ENCODE peak calls at places on chromosomes 6 and 20, in four cellular contexts. Z is GM23248, J is neural progenitor cell, H is MM.1S. S is an unnamed sample.

GRCh38 chr20:24492698-24493097 is 23.3 kb downstream of the SYNDIG1 start:
- DNase-seq in Z (no peak), J (no peak), H (no peak), S (no peak)

GRCh38 chr6:156396068-156396771 is 381.0 kb upstream of the ARID1B start:
- DNase-seq in Z (no peak), J (no peak), H (peak; percentile 78), S (no peak)

GRCh38 chr20:1034420-1034799 is 32.3 kb upstream of the RSPO4 start:
- DNase-seq in Z (peak; percentile 12), J (no peak), H (no peak), S (no peak)

GRCh38 chr6:161407581-161407980 is 133.7 kb upstream of the AGPAT4 start:
- DNase-seq in Z (peak; percentile 69), J (peak; percentile 31), H (peak; percentile 45), S (peak; percentile 48)

GRCh38 chr6:143482593-143482992 is 28.9 kb downstream of the FUCA2 start:
- DNase-seq in Z (peak; percentile 33), J (no peak), H (no peak), S (peak; percentile 8)

GRCh38 chr6:40582892-40583291 is 4.3 kb downstream of the LRFN2 start:
- DNase-seq in Z (no peak), J (no peak), H (no peak), S (no peak)

GRCh38 chr6:112033824-112034223 is 20.1 kb upstream of the CCN6 start:
- DNase-seq in Z (no peak), J (no peak), H (no peak), S (no peak)

GRCh38 chr6:121940728-121941127 is 458.7 kb upstream of the HSF2 start:
- DNase-seq in Z (no peak), J (no peak), H (no peak), S (no peak)

GRCh38 chr6:169723991-169724553 is at the start of gene PHF10:
- DNase-seq in Z (peak; percentile 62), J (peak; percentile 91), H (no peak), S (no peak)

GRCh38 chr6:98835149-98836024 is 1.0 kb downstream of the POU3F2 start:
- DNase-seq in Z (no peak), J (peak; percentile 69), H (peak; percentile 12), S (no peak)

GRCh38 chr20:37922016-37922415 is 19.1 kb downstream of the VSTM2L start:
- DNase-seq in Z (no peak), J (no peak), H (no peak), S (no peak)

GRCh38 chr6:157985378-157986155 is 3.9 kb downstream of the SYNJ2 start:
- DNase-seq in Z (no peak), J (no peak), H (no peak), S (no peak)

GRCh38 chr6:136599324-136600011 is 49.2 kb upstream of the MAP7 start:
- DNase-seq in Z (no peak), J (no peak), H (no peak), S (no peak)

GRCh38 chr20:3785240-3786125 is 1.1 kb downstream of the CENPB start:
- DNase-seq in Z (peak; percentile 61), J (peak; percentile 28), H (no peak), S (peak; percentile 36)

GRCh38 chr20:47576516-47577033 is 74.9 kb downstream of the NCOA3 start:
- DNase-seq in Z (peak; percentile 74), J (peak; percentile 32), H (peak; percentile 71), S (peak; percentile 93)

GRCh38 chr20:625360-625932 is 15.3 kb upstream of the TCF15 start:
- DNase-seq in Z (no peak), J (no peak), H (no peak), S (no peak)

GRCh38 chr20:15654208-15654649 is 919.0 kb downstream of the KIF16B start:
- DNase-seq in Z (peak; percentile 58), J (peak; percentile 74), H (peak; percentile 82), S (peak; percentile 87)

GRCh38 chr6:24540197-24540596 is 45.4 kb downstream of the ALDH5A1 start:
- DNase-seq in Z (no peak), J (no peak), H (no peak), S (peak; percentile 29)

GRCh38 chr6:68364276-68364785 is 270.8 kb upstream of the ADGRB3 start:
- DNase-seq in Z (no peak), J (no peak), H (no peak), S (no peak)

GRCh38 chr6:31362751-31363150 is 5.8 kb upstream of the HLA-B start:
- DNase-seq in Z (no peak), J (no peak), H (no peak), S (no peak)

GRCh38 chr6:31363809-31364208 is 6.8 kb upstream of the HLA-B start:
- DNase-seq in Z (no peak), J (no peak), H (no peak), S (no peak)

GRCh38 chr6:31368461-31368860 is 11.5 kb upstream of the HLA-B start:
- DNase-seq in Z (no peak), J (no peak), H (no peak), S (no peak)

GRCh38 chr6:31365864-31366263 is 8.9 kb upstream of the HLA-B start:
- DNase-seq in Z (no peak), J (peak; percentile 0), H (no peak), S (no peak)

GRCh38 chr6:31366693-31367470 is 9.9 kb upstream of the HLA-B start:
- DNase-seq in Z (peak; percentile 91), J (peak; percentile 95), H (peak; percentile 72), S (peak; percentile 96)
- TF ChIP-seq EZH2 in Z (no peak), J (no peak), H (no peak), S (no peak)

GRCh38 chr6:162491637-162492036 is 235.9 kb downstream of the PRKN start:
- DNase-seq in Z (no peak), J (no peak), H (no peak), S (no peak)

GRCh38 chr6:162493917-162494316 is 233.6 kb downstream of the PRKN start:
- DNase-seq in Z (no peak), J (no peak), H (no peak), S (no peak)

DNA sequence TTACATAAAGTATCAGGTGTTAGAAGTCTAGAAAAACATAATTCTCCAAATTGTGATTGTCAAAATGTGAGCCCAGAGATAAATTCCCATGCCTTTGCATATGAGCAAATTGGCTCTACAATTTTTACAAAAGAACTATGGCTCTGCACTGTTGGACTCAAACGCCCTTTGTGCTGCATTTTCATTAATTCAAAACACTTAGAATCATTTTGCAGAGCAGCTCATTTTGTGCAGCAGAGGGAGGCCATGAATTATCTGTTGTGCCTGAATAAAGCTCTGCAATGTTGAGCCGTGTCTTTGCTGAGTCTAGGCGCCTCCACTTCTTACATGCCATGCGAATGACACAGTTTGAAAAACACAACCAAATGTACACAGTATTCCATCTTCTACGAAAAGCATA is 230.2 kb downstream of the PRKN start:
- DNase-seq in Z (no peak), J (no peak), H (no peak), S (no peak)
- TF ChIP-seq EZH2phosphoT487 in Z (no peak), J (no peak), H (no peak), S (no peak)

DNA sequence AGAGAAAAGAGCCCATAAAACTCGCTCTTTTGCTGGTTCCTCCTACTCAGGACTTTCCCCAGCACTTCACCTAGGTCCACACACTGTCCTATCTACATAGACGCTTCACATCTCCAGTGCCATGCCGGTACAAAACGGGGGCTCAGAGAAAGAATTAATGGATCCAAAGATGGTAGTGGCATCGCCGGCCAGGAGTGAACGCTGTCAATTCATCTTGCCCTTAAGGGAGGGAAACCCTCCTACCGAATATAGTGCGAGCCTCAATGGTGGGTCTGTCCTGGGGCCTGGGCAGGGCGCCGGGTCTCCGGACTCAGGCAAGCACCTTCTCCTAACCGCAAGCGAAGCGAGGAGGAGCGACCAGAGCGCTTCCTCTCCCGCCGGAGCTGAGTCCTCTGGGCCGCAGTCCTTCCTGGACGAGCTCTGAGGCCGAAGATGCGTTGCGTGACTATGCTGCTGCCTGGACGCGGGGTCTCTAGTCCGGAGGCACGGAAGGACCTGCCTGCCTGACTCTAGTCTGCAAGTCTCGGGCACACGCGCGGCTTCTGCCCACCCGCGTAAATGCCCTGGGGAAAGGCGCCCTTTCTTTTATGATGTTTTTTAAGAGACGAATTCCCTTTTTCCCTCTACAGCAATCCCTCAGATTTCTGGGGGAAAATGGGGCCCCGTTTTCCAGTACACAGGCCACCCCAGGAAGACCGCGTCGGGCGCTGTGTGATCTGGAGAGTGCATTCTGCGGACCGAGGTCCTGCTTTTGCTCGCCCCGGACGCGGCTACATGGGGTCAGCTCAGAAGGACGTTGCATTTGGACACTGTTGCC is 100.1 kb upstream of the PRDM1 start:
- DNase-seq in Z (no peak), J (peak; percentile 59), H (no peak), S (no peak)
- TF ChIP-seq EZH2 in Z (no peak), J (no peak), H (no peak), S (no peak)

DNA sequence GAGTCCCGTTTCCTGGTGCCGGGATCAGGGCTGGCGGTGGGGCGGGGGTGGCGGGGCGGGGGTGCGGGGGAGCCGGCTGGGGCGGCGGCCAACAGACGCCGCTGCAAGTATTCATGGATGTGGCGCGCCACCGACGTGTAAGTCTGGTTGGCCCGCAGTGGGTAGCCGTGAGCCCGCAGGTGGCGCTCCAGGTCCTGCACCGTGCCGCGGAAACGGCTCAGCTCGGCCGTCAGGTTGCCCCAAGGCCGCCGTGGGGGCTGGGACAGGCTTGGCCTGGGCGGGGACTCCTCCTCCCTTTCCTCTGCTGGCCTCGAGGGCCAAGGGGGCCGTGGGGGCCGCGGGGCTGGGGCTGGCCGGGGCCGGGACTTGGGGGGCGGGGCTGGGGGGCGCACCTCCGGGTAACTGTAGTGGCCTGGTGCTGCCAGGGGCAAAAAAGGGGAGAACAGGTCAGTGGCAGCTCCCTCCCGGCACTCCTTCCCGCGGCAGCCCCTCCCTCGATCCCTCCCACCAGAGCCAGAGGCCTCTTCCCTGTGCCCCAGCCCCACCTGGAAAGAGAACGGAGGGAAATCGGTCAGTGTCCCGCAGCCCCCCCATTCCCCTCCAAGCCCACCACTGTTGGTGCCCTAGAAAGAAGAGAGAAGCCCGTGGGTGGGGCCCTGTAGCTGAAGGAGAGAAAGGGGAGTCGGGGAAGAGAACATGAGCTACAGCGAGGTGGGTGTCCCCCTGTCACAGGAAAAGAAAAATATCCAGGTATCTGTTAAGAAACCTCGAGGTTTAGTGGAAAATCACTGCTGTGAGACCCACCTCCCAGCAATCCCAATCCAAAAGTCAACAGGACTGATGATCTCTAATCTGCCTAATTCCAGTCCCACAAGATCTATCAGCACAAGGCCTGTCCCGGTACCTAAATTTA is 21.3 kb downstream of the TNXB start:
- DNase-seq in Z (no peak), J (peak; percentile 94), H (peak; percentile 49), S (peak; percentile 88)
- TF ChIP-seq EZH2phosphoT487 in Z (no peak), J (no peak), H (no peak), S (no peak)

DNA sequence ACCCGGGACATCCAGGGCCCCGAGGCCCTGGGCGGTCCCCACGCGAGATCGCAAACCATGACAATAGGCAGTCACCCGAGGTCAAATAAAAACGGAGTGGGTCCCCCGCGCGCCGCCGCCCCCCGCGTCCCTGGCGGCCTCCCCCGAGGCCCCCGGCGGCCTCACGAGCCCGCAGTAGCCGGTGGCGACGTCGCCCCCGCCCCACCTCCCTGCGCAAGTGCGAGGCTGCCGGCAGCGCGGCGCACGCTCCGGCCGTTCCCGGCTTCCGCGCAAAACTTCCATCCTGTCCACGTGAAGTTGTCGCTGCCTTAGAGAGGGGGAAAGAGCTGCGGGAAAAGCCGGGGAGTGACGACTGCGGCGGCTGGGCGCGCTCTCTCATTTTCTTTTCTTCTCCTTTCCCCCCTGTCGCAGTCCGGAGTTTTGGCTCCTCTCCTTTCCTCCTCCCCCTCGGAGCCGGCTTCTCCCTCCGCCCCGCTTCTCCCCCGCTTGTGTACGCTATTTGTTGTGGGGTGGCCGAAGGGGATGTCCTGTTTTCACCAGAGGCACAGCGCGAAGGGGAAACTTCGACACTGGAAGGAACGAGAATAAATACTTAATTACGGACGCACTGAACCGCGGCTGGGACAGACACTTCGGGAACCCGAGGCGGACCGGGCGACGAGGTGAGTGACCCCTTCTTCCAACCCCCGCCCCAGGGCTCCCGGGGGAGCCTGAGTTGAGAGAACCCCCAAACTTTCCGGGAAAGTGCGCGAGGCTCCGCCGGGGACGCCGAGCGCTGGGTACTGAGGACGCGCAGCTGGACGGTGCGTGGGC is at the start of gene EYA4:
- DNase-seq in Z (peak; percentile 44), J (peak; percentile 66), H (peak; percentile 45), S (peak; percentile 62)
- TF ChIP-seq EZH2 in Z (no peak), J (peak; percentile 13), H (no peak), S (no peak)

GRCh38 chr6:18515767-18516166 is 128.6 kb downstream of the RNF144B start:
- DNase-seq in Z (peak; percentile 35), J (no peak), H (no peak), S (peak; percentile 41)
- TF ChIP-seq EZH2phosphoT487 in Z (no peak), J (no peak), H (no peak), S (no peak)